ENCODE peak calls at places on chromosomes 6 and 20, in eight cellular contexts. O is mesothelial cell of epicardium; K is bronchial epithelial cell; C is cardiac fibroblast; F is OCI-LY7; T is cardiac muscle cell; Y is CD4-positive, alpha-beta T cell; N is CD14-positive monocyte. H is an unnamed sample.

GRCh38 chr6:89649682-89650081 is 11.1 kb upstream of the LYRM2 start:
- DNase-seq in O (no peak), N (no peak), C (no peak), Y (no peak), T (no peak), F (no peak), K (no peak), H (no peak)

GRCh38 chr20:13219327-13220193 is 1.5 kb upstream of the ISM1 start:
- DNase-seq in K (no peak), T (no peak), F (no peak), C (no peak), Y (no peak), N (no peak), O (no peak), H (no peak)

GRCh38 chr20:58482416-58482815 is 32.8 kb downstream of the APCDD1L start:
- DNase-seq in K (no peak), Y (no peak), T (peak), C (no peak), O (no peak), F (no peak), N (no peak), H (no peak)

GRCh38 chr20:63767886-63768285 is 28.3 kb downstream of the SLC2A4RG start:
- DNase-seq in C (no peak), K (no peak), N (no peak), T (no peak), F (no peak), O (no peak), Y (no peak), H (no peak)

GRCh38 chr20:23021541-23021940 is 13.6 kb upstream of the SSTR4 start:
- DNase-seq in O (no peak), Y (no peak), F (no peak), T (no peak), N (no peak), C (no peak), K (no peak), H (no peak)

GRCh38 chr6:126657556-126658129 is 317.7 kb downstream of the CENPW start:
- DNase-seq in F (peak), O (no peak), Y (no peak), K (peak), C (peak), N (no peak), T (peak), H (no peak)

GRCh38 chr20:49344975-49345374 is 67.1 kb upstream of the ZNFX1 start:
- DNase-seq in F (no peak), N (no peak), T (peak), C (peak), K (peak), Y (no peak), O (no peak), H (no peak)

GRCh38 chr6:142372348-142372747 is 70.5 kb downstream of the ADGRG6 start:
- DNase-seq in F (no peak), Y (no peak), C (peak), O (no peak), K (peak), T (peak), N (no peak), H (no peak)

GRCh38 chr20:46406986-46407670 is 713 bp upstream of the ELMO2 start:
- DNase-seq in Y (peak), F (peak), O (peak), K (peak), N (peak), C (peak), T (peak), H (no peak)

GRCh38 chr20:39216195-39216594 is 254.1 kb downstream of the DHX35 start:
- DNase-seq in C (no peak), F (no peak), Y (no peak), O (no peak), N (no peak), K (no peak), T (no peak), H (no peak)

GRCh38 chr6:139426795-139427194 is 52.3 kb upstream of the CITED2 start:
- DNase-seq in T (no peak), N (no peak), F (no peak), K (no peak), O (no peak), Y (no peak), C (no peak), H (no peak)

GRCh38 chr6:88483424-88483823 is 317.3 kb upstream of the CNR1 start:
- DNase-seq in Y (no peak), K (no peak), T (no peak), O (no peak), C (no peak), F (no peak), N (no peak), H (no peak)

GRCh38 chr6:29948277-29948676 is 5.9 kb downstream of the HLA-A start:
- DNase-seq in N (no peak), C (no peak), O (no peak), F (no peak), K (no peak), T (no peak), Y (no peak), H (no peak)

GRCh38 chr6:26197736-26198625 is 110.8 kb downstream of the HFE start:
- DNase-seq in K (peak), N (no peak), Y (no peak), T (peak), O (no peak), F (peak), C (peak), H (no peak)

GRCh38 chr6:78345882-78346281 is 521.5 kb upstream of the IRAK1BP1 start:
- DNase-seq in Y (no peak), T (no peak), C (no peak), F (no peak), O (no peak), K (no peak), N (no peak), H (no peak)

GRCh38 chr20:13262701-13263335 is 41.7 kb downstream of the ISM1 start:
- DNase-seq in F (no peak), C (no peak), N (no peak), T (no peak), O (no peak), K (peak), Y (no peak), H (no peak)

GRCh38 chr20:6265204-6265904 is 142.5 kb upstream of the FERMT1 start:
- DNase-seq in Y (no peak), N (no peak), K (peak), O (no peak), F (peak), T (peak), C (peak), H (no peak)

GRCh38 chr6:20605581-20605980 is 71.3 kb downstream of the CDKAL1 start:
- DNase-seq in F (no peak), Y (no peak), T (peak), N (no peak), C (peak), K (peak), O (no peak), H (no peak)

GRCh38 chr6:46734867-46735719 is at the start of gene PLA2G7:
- DNase-seq in Y (no peak), O (peak), F (no peak), T (peak), K (peak), C (no peak), N (peak), H (peak)

GRCh38 chr20:37796121-37796520 is 102.3 kb downstream of the CTNNBL1 start:
- DNase-seq in F (no peak), C (peak), Y (no peak), N (no peak), K (no peak), O (no peak), T (peak), H (no peak)

GRCh38 chr20:61888101-61888865 is 177.4 kb downstream of the TAF4 start:
- DNase-seq in C (no peak), Y (no peak), T (no peak), F (no peak), O (no peak), K (no peak), N (no peak), H (no peak)

GRCh38 chr6:156662025-156662445 is 115.1 kb upstream of the ARID1B start:
- DNase-seq in N (no peak), C (peak), T (no peak), K (no peak), O (peak), F (peak), Y (no peak), H (peak)
- TF ChIP-seq CTCF in N (peak), C (peak), T (peak), K (peak), O (peak), F (peak), Y (no peak), H (peak)

DNA sequence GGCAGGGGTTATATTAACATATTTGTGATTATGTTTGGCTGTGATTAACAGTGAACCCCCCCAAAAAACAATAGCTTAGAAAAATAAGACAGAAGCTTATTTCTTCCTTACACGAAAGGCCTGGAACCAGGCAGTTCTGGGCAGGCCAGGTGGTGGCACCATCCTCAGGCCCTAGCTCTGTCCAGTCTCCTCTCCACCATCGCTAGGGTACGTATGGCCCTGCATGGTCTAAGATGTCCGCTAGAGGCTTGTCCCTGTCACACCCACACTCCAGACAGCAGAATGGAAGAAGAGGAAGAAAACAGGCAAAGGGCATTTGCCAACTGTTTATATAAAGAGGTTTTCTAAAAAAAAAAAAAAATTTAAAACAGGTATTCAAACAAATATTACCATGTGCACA is 6.6 kb downstream of the TGM3 start:
- DNase-seq in K (no peak), F (no peak), N (no peak), O (no peak), C (no peak), T (no peak), Y (no peak), H (no peak)
- TF ChIP-seq CTCF in K (no peak), F (no peak), N (no peak), O (no peak), C (no peak), T (no peak), Y (no peak), H (no peak)

GRCh38 chr20:47782920-47783552 is 2.2 kb downstream of the SULF2 start:
- DNase-seq in C (no peak), F (no peak), O (no peak), K (no peak), N (no peak), T (no peak), Y (no peak), H (no peak)
- TF ChIP-seq CTCF in C (no peak), F (no peak), O (no peak), K (no peak), N (no peak), T (no peak), Y (no peak), H (no peak)

DNA sequence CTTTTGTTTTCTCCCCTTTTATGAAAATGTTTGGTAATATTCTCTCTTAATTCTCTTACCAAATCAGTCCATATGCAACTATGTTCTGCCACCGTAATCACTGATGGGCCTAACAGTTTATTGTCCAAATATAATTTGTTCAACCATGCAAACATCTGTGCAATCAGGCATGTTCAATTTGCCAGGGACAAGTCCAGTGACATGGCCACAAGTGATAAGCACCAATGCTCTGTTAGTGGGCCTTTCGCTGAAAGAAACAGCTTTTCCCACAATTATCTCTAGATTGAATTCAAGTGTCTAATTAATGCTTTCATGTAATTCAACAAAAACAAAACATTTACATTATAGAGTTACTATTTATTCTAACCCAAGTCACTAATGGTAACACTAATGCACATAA is 53.3 kb downstream of the EPB41L2 start:
- DNase-seq in O (no peak), T (no peak), N (no peak), K (no peak), C (no peak), Y (no peak), F (no peak), H (no peak)
- TF ChIP-seq CTCF in O (no peak), T (no peak), N (no peak), K (no peak), C (no peak), Y (no peak), F (no peak), H (no peak)

H was measured in progenitor cell of endocrine pancreas.